ENCODE peak calls at places on chromosomes 11 and 22, in four cellular contexts. S is K562, C is WTC11, Q is GM12878. E is an unnamed sample.

GRCh38 chr11:3942956-3943497 is 87.6 kb downstream of the STIM1 start:
- DNase-seq in C (no peak), S (no peak), Q (no peak), E (peak)

GRCh38 chr11:74453373-74453975 is 13.9 kb downstream of the KCNE3 start:
- DNase-seq in C (peak), Q (peak), S (peak), E (peak)

GRCh38 chr11:129115652-129116585 is 76.2 kb downstream of the ARHGAP32 start:
- DNase-seq in Q (no peak), C (no peak), S (no peak), E (peak)

GRCh38 chr11:61075891-61076290 is 26.4 kb upstream of the CD5 start:
- DNase-seq in Q (no peak), C (no peak), S (no peak), E (peak)

GRCh38 chr11:3021125-3021524 is 29.0 kb upstream of the NAP1L4 start:
- DNase-seq in S (peak), C (peak), Q (no peak), E (peak)

GRCh38 chr22:44891293-44891747 is 118.5 kb downstream of the PHF21B start:
- DNase-seq in Q (no peak), S (no peak), C (no peak), E (no peak)

GRCh38 chr22:24554316-24555159 is at the start of gene GUCD1:
- DNase-seq in C (peak), Q (no peak), S (no peak), E (no peak)

GRCh38 chr11:69939551-69940245 is 120.5 kb upstream of the FGF3 start:
- DNase-seq in C (peak), S (no peak), Q (no peak), E (no peak)

GRCh38 chr22:49767355-49768062 is 60.2 kb downstream of the BRD1 start:
- DNase-seq in S (peak), Q (peak), C (peak), E (peak)

GRCh38 chr11:65559951-65560537 is 1.9 kb upstream of the LTBP3 start:
- DNase-seq in S (no peak), C (no peak), Q (no peak), E (peak)

GRCh38 chr22:37529652-37530345 is 10.6 kb upstream of the CARD10 start:
- DNase-seq in Q (peak), C (no peak), S (no peak), E (no peak)

GRCh38 chr22:37525746-37526350 is 6.6 kb upstream of the CARD10 start:
- DNase-seq in S (no peak), Q (no peak), C (no peak), E (no peak)

GRCh38 chr22:37525073-37525745 is 6.0 kb upstream of the CARD10 start:
- DNase-seq in Q (no peak), C (no peak), S (no peak), E (no peak)

GRCh38 chr22:37521236-37521739 is 2.1 kb upstream of the CARD10 start:
- DNase-seq in Q (no peak), C (no peak), S (no peak), E (peak)

DNA sequence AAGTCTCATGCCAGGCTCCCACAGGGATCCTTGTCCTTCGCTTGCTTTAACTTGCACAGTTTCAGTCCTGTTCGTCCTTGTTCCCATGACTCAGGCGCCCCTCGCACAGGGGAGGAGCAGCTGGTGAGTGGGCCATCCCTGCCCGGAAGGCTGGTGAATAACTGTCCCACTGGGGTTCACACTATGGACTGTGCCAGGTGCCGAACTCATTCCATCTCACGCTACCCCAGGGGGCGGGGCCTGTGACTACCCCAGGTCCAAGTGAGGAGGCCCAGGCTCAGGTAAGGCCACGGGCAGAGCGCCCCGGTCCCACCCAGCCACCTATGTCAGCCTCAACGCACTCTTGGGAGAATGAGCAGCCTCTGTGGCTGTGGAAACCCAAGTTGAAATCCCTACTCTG is 7.2 kb upstream of the CARD10 start:
- DNase-seq in C (no peak), Q (no peak), S (no peak), E (no peak)
- TF ChIP-seq CREM in C (no peak), Q (no peak), S (no peak), E (no peak)

DNA sequence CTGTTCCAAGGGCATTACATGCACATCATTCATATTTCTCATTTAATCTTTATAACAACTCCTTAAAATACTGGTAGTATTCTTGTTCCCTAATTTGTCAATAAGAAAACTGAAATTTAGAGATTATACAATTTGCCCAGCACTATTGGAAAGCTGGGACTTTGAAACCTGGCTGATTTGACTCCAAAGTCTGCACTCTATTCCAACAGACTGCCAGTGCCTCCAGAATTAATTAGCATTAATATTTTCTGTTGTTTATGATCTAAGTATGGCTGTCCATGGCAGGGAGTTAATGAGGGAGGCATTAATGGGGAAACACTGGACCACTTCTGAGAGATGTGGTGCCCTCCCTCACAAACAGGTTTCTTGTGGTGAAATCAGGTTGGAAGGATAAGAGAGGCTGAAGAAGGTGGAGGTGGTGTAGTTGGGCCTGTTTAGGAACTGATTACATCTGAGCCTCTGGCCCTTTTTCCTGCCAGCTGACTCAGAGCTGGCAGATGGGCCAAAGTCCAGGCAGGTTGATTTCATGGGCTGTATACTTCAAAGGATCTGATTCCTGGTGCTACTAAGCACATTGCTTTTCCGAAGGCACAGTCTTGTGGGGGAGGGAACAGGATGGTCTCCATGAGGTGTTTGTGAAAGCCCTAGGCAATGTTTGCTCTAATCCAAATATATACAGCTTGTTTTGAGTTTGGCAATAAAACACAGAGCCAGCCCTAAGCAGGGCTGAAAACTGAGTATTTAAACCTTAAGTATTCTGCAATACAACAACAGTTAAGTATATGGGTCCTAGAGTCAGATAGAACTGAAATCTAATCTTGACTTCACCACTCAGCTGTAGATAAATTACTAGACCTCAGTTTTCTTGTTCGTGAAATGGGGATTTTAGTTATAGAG is 21.0 kb upstream of the RAB30 start:
- DNase-seq in S (no peak), Q (no peak), C (no peak), E (peak)
- TF ChIP-seq CREM in S (no peak), Q (no peak), C (no peak), E (peak)

DNA sequence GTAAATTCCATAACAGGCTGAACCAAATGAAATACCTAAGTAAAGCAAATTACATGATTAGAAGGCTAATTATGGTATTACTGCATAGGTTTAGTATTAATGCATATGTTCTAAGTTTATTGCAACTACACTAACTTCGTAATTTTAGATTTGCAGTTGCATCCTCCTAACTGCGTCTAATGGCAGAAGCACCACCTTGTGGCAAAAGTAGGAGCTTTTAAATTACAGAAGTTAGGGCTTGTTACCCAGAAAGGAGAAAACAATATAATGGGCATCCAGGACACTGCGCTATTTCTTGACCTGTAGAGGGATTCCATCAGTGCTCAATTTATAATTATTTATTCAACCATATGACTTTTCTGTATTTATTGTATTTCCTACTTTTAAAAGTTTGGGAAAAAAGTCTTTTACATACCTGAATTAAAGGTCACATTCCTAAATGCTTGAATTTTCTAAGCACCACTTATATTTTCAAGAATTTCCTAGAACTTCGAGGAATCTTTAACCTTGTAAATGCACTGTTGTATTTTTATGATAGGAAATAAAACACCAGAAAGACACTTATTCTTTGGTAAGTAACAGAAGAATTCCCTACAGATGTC is 16.3 kb upstream of the GPR83 start:
- DNase-seq in Q (no peak), S (no peak), C (no peak), E (peak)
- TF ChIP-seq CREM in Q (no peak), S (no peak), C (no peak), E (no peak)

GRCh38 chr11:78737891-78738290 is 163.2 kb upstream of the NARS2 start:
- DNase-seq in S (no peak), C (no peak), Q (no peak), E (no peak)

GRCh38 chr11:78744202-78744601 is 169.5 kb upstream of the NARS2 start:
- DNase-seq in S (no peak), C (no peak), Q (no peak), E (no peak)

GRCh38 chr11:78742430-78742829 is 167.8 kb upstream of the NARS2 start:
- DNase-seq in C (no peak), Q (no peak), S (no peak), E (no peak)

GRCh38 chr11:78741794-78742193 is 167.1 kb upstream of the NARS2 start:
- DNase-seq in C (no peak), Q (no peak), S (no peak), E (no peak)

GRCh38 chr11:78740175-78741161 is 165.8 kb upstream of the NARS2 start:
- DNase-seq in S (peak), C (no peak), Q (no peak), E (no peak)
- TF ChIP-seq CREM in S (no peak), C (no peak), Q (no peak), E (no peak)

GRCh38 chr11:57338152-57338551 is at the start of gene P2RX3:
- DNase-seq in Q (no peak), S (no peak), C (no peak), E (no peak)

GRCh38 chr11:57339305-57339704 is 1.2 kb downstream of the P2RX3 start:
- DNase-seq in Q (no peak), C (no peak), S (no peak), E (no peak)

GRCh38 chr11:57335023-57335342 is 709 bp downstream of the SSRP1 start:
- DNase-seq in S (no peak), C (no peak), Q (no peak), E (no peak)

GRCh38 chr11:57335343-57336110 is at the start of gene SSRP1:
- DNase-seq in S (peak), Q (peak), C (peak), E (peak)

DNA sequence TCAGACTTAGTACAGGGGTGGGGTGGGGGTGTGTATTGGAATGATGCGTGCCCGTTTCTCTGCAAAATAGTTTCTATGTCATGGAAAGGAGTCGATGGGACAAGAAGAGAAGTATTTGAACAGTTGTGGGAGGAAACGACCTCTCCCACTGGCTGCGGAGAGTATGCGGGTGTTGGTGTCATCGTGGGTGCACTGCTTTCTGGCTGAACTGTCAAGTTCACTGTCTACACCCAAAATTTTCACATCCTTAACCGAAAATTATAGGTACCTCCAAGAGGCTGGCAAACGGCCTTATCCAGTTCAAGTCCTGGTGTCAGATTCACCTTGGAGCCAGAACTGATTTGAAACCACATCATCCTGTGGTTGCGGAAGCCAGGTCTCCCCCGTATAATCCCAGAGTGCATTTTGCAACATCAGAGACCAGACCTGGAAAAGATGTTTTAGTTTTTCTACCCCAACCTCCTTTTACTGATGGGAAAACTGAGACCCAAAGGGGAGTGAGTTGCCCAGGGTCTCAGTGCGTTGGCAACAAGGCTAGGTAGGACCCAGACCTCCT is 497 bp upstream of the SSRP1 start:
- DNase-seq in C (no peak), S (no peak), Q (no peak), E (no peak)
- TF ChIP-seq CREM in C (no peak), S (no peak), Q (no peak), E (no peak)

GRCh38 chr11:64318694-64319420 is 936 bp downstream of the PRDX5 start:
- DNase-seq in Q (no peak), C (no peak), S (no peak), E (no peak)
- TF ChIP-seq CREM in Q (no peak), C (no peak), S (peak), E (no peak)

GRCh38 chr22:37654556-37655251 is 3.8 kb upstream of the PDXP start:
- DNase-seq in Q (no peak), S (no peak), C (no peak), E (no peak)
- TF ChIP-seq CREM in Q (no peak), S (no peak), C (no peak), E (no peak)

DNA sequence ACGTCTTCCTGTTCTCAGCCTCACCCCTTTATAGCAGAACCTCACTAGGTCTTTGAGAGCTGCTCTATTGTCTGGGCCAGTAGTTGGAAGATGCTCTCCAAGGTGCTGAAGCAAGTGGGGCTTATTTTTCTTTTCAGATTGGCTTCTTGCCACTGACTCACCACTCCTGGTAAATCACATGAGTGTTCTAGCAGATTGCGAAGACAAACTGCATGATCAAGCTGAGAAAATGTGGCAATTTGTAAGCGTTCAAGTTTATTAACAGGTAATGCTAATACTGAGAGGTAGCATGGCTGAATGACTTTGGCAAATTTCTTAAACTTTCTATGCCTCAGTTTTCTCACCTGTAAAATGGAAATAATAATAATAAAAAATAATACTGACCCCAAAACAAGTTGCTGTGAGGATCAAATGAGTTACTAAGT is 59.2 kb downstream of the CACNG2 start:
- DNase-seq in S (peak), Q (no peak), C (peak), E (peak)
- TF ChIP-seq CREM in S (no peak), Q (no peak), C (no peak), E (no peak)

DNA sequence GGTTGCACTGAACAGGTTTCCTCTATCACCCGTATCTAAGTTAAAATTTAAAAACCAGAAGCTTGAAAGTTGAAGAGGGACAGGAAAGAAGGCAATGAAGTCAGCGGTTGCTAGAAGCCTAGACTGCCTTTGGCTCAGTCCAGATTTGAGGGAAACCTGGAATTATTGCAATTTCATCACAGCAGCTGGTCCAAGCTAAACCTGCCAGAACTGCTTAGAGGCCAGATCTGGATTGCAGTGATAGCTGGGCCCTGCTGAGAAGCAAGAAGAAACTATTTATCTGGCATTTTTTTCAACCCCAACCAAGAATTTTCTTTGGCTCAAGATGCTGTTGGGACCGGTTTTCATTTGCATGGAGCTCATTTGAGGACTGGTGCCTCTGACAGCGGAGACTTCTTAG is 121.5 kb upstream of the TEAD1 start:
- DNase-seq in C (no peak), Q (no peak), S (no peak), E (no peak)
- TF ChIP-seq CREM in C (no peak), Q (no peak), S (no peak), E (no peak)

E was measured in HepG2.